ENCODE peak calls at places on chromosome 9, in five cellular contexts. One of them, this sample, is unnamed.

GRCh38 chr9:106930477-106930876 is 67.5 kb downstream of the ZNF462 start:
- DNase-seq in H9: no peak
- DNase-seq in mesendoderm: no peak
- DNase-seq in H1: no peak
- DNase-seq in IMR-90: no peak
- DNase-seq in this sample: no peak

GRCh38 chr9:15936316-15936869 is 383.6 kb downstream of the CCDC171 start:
- DNase-seq in H9: no peak
- DNase-seq in mesendoderm: no peak
- DNase-seq in H1: no peak
- DNase-seq in IMR-90: peak; percentile 40
- DNase-seq in this sample: peak; percentile 3

GRCh38 chr9:126464694-126465441 is 138.2 kb downstream of the MVB12B start:
- DNase-seq in H9: no peak
- DNase-seq in mesendoderm: no peak
- DNase-seq in H1: no peak
- DNase-seq in IMR-90: no peak
- DNase-seq in this sample: no peak

GRCh38 chr9:88953401-88954029 is 37.8 kb upstream of the S1PR3 start:
- DNase-seq in H9: no peak
- DNase-seq in mesendoderm: no peak
- DNase-seq in H1: no peak
- DNase-seq in IMR-90: peak; percentile 73
- DNase-seq in this sample: peak; percentile 42

GRCh38 chr9:20623021-20623747 is 885 bp upstream of the MLLT3 start:
- DNase-seq in H9: no peak
- DNase-seq in mesendoderm: peak; percentile 14
- DNase-seq in H1: peak; percentile 56
- DNase-seq in IMR-90: peak; percentile 0
- DNase-seq in this sample: peak; percentile 33

GRCh38 chr9:111095423-111095822 is 57.2 kb upstream of the LPAR1 start:
- DNase-seq in H9: no peak
- DNase-seq in mesendoderm: no peak
- DNase-seq in H1: no peak
- DNase-seq in IMR-90: peak; percentile 27
- DNase-seq in this sample: peak; percentile 64

GRCh38 chr9:134962998-134963364 is 45.3 kb upstream of the FCN1 start:
- DNase-seq in H9: no peak
- DNase-seq in mesendoderm: no peak
- DNase-seq in H1: no peak
- DNase-seq in IMR-90: no peak
- DNase-seq in this sample: no peak

GRCh38 chr9:13690595-13690994 is 411.1 kb upstream of the MPDZ start:
- DNase-seq in H9: no peak
- DNase-seq in mesendoderm: no peak
- DNase-seq in H1: no peak
- DNase-seq in IMR-90: peak; percentile 29
- DNase-seq in this sample: no peak

GRCh38 chr9:76359365-76359764 is 34.9 kb downstream of the RFK start:
- DNase-seq in H9: no peak
- DNase-seq in mesendoderm: no peak
- DNase-seq in H1: no peak
- DNase-seq in IMR-90: no peak
- DNase-seq in this sample: no peak

GRCh38 chr9:134735441-134736175 is 94.0 kb downstream of the COL5A1 start:
- DNase-seq in H9: no peak
- DNase-seq in mesendoderm: no peak
- DNase-seq in H1: no peak
- DNase-seq in IMR-90: no peak
- DNase-seq in this sample: peak; percentile 95

GRCh38 chr9:77021928-77022782 is 2.7 kb downstream of the FOXB2 start:
- DNase-seq in H9: peak; percentile 38
- DNase-seq in mesendoderm: peak; percentile 27
- DNase-seq in H1: no peak
- DNase-seq in IMR-90: no peak
- DNase-seq in this sample: no peak

GRCh38 chr9:15469862-15470261 is 40.9 kb downstream of the PSIP1 start:
- DNase-seq in H9: no peak
- DNase-seq in mesendoderm: no peak
- DNase-seq in H1: no peak
- DNase-seq in IMR-90: peak; percentile 67
- DNase-seq in this sample: no peak

GRCh38 chr9:101465330-101465915 is 29.8 kb upstream of the ALDOB start:
- DNase-seq in H9: peak; percentile 41
- DNase-seq in mesendoderm: peak; percentile 86
- DNase-seq in H1: no peak
- DNase-seq in IMR-90: peak; percentile 70
- DNase-seq in this sample: peak; percentile 75

GRCh38 chr9:116116411-116116810 is 37.2 kb upstream of the PAPPA start:
- DNase-seq in H9: no peak
- DNase-seq in mesendoderm: no peak
- DNase-seq in H1: no peak
- DNase-seq in IMR-90: no peak
- DNase-seq in this sample: no peak

GRCh38 chr9:106872641-106873040 is 9.7 kb downstream of the ZNF462 start:
- DNase-seq in H9: no peak
- DNase-seq in mesendoderm: no peak
- DNase-seq in H1: no peak
- DNase-seq in IMR-90: no peak
- DNase-seq in this sample: no peak

GRCh38 chr9:91361294-91362201 is at the start of gene AUH:
- DNase-seq in H9: peak; percentile 87
- DNase-seq in mesendoderm: peak; percentile 88
- DNase-seq in H1: peak; percentile 92
- DNase-seq in IMR-90: peak; percentile 67
- DNase-seq in this sample: peak; percentile 66

GRCh38 chr9:87803166-87803565 is 77.2 kb downstream of the CTSL start:
- DNase-seq in H9: no peak
- DNase-seq in mesendoderm: no peak
- DNase-seq in H1: no peak
- DNase-seq in IMR-90: no peak
- DNase-seq in this sample: no peak

GRCh38 chr9:135692410-135692809 is 6.9 kb downstream of the SOHLH1 start:
- DNase-seq in H9: no peak
- DNase-seq in mesendoderm: no peak
- DNase-seq in H1: no peak
- DNase-seq in IMR-90: peak; percentile 8
- DNase-seq in this sample: no peak

GRCh38 chr9:99430301-99430700 is 208.2 kb downstream of the SEC61B start:
- DNase-seq in H9: no peak
- DNase-seq in mesendoderm: no peak
- DNase-seq in H1: no peak
- DNase-seq in IMR-90: peak; percentile 90
- DNase-seq in this sample: peak; percentile 95

GRCh38 chr9:107158321-107158720 is 124.8 kb upstream of the RAD23B start:
- DNase-seq in H9: peak; percentile 78
- DNase-seq in mesendoderm: peak; percentile 86
- DNase-seq in H1: peak; percentile 47
- DNase-seq in IMR-90: peak; percentile 37
- DNase-seq in this sample: peak; percentile 53

GRCh38 chr9:124399999-124400940 is 15.0 kb downstream of the PSMB7 start:
- DNase-seq in H9: peak; percentile 31
- DNase-seq in mesendoderm: no peak
- DNase-seq in H1: no peak
- DNase-seq in IMR-90: peak; percentile 44
- DNase-seq in this sample: no peak

GRCh38 chr9:912776-913175 is 63.7 kb upstream of the DMRT3 start:
- DNase-seq in H9: no peak
- DNase-seq in mesendoderm: no peak
- DNase-seq in H1: no peak
- DNase-seq in IMR-90: no peak
- DNase-seq in this sample: no peak

GRCh38 chr9:98402272-98402840 is 146.9 kb upstream of the TBC1D2 start:
- DNase-seq in H9: no peak
- DNase-seq in mesendoderm: no peak
- DNase-seq in H1: no peak
- DNase-seq in IMR-90: no peak
- DNase-seq in this sample: no peak

GRCh38 chr9:88801214-88801796 is 190.0 kb upstream of the S1PR3 start:
- DNase-seq in H9: no peak
- DNase-seq in mesendoderm: no peak
- DNase-seq in H1: no peak
- DNase-seq in IMR-90: no peak
- DNase-seq in this sample: no peak

GRCh38 chr9:9719373-9720112 is 893.3 kb downstream of the PTPRD start:
- DNase-seq in H9: peak; percentile 69
- DNase-seq in mesendoderm: no peak
- DNase-seq in H1: no peak
- DNase-seq in IMR-90: no peak
- DNase-seq in this sample: no peak

GRCh38 chr9:99190597-99191283 is 31.0 kb downstream of the ALG2 start:
- DNase-seq in H9: no peak
- DNase-seq in mesendoderm: no peak
- DNase-seq in H1: no peak
- DNase-seq in IMR-90: no peak
- DNase-seq in this sample: no peak

GRCh38 chr9:4804531-4805016 is 11.8 kb downstream of the RCL1 start:
- DNase-seq in H9: no peak
- DNase-seq in mesendoderm: no peak
- DNase-seq in H1: no peak
- DNase-seq in IMR-90: no peak
- DNase-seq in this sample: no peak

GRCh38 chr9:86598411-86599239 is 244.4 kb upstream of the TUT7 start:
- DNase-seq in H9: no peak
- DNase-seq in mesendoderm: no peak
- DNase-seq in H1: no peak
- DNase-seq in IMR-90: no peak
- DNase-seq in this sample: no peak

GRCh38 chr9:257957-258356 is 43.3 kb downstream of the DOCK8 start:
- DNase-seq in H9: no peak
- DNase-seq in mesendoderm: no peak
- DNase-seq in H1: no peak
- DNase-seq in IMR-90: no peak
- DNase-seq in this sample: no peak

GRCh38 chr9:36911037-36911436 is 123.0 kb downstream of the PAX5 start:
- DNase-seq in H9: no peak
- DNase-seq in mesendoderm: no peak
- DNase-seq in H1: no peak
- DNase-seq in IMR-90: no peak
- DNase-seq in this sample: no peak
- H3K4ac ChIP-seq in H9: no peak overlapping the region
- H3K4ac ChIP-seq in mesendoderm: no peak overlapping the region
- H3K4ac ChIP-seq in H1: no peak overlapping the region
- H3K4ac ChIP-seq in IMR-90: no peak overlapping the region
- H3K4ac ChIP-seq in this sample: no peak overlapping the region

DNA sequence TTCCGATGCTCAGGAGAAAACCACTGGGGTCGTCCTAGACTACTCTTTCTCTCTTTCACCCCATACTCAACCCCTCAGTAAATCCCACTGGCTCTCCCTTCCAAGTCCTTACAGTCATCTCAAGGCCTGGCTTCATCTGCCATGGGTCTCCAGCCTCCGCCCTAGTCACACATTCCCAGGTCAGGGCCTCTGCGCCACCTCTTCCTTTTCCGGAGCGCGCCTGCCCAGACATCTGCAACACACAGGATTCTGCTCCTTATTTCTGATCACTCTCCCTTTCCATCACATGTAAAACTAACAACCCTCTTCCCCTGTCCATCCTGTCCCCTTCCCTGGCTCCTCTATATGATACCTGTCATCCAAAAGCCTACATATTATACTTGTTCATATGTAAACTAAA is 39.8 kb downstream of the RAPGEF1 start:
- DNase-seq in H9: no peak
- DNase-seq in mesendoderm: no peak
- DNase-seq in H1: no peak
- DNase-seq in IMR-90: no peak
- DNase-seq in this sample: no peak
- H2BK5ac ChIP-seq in H9: no peak overlapping the region
- H2BK5ac ChIP-seq in mesendoderm: no peak overlapping the region
- H2BK5ac ChIP-seq in H1: no peak overlapping the region
- H2BK5ac ChIP-seq in IMR-90: no peak overlapping the region
- H2BK5ac ChIP-seq in this sample: no peak overlapping the region

DNA sequence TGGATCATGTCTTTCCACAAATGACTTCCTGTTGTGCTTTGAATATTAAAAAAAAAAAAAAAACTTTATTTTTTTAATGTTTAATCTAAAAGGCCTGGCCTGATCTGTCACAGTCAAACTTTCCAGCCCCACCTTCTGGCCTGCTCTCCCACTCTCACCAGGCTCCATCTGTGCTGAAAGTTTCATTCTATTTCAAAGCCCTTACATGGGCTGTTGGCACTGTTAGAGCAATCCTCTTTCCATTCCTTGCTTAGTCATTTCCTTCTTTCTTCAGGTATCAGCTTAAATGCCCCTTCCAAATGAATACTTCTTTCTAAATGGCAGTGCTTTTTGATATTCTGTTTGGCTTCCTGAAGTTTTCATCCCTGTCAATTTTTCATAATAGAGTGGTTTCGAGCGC is 1104.8 kb upstream of the C9orf72 start:
- DNase-seq in H9: no peak
- DNase-seq in mesendoderm: peak; percentile 53
- DNase-seq in H1: no peak
- DNase-seq in IMR-90: no peak
- DNase-seq in this sample: no peak
- H3K4ac ChIP-seq in H9: no peak overlapping the region
- H3K4ac ChIP-seq in mesendoderm: no peak overlapping the region
- H3K4ac ChIP-seq in H1: no peak overlapping the region
- H3K4ac ChIP-seq in IMR-90: no peak overlapping the region
- H3K4ac ChIP-seq in this sample: no peak overlapping the region

GRCh38 chr9:95058121-95058785 is 259.3 kb downstream of the FANCC start:
- DNase-seq in H9: no peak
- DNase-seq in mesendoderm: no peak
- DNase-seq in H1: no peak
- DNase-seq in IMR-90: no peak
- DNase-seq in this sample: no peak

GRCh38 chr9:95053611-95054440 is 263.7 kb downstream of the FANCC start:
- DNase-seq in H9: no peak
- DNase-seq in mesendoderm: peak; percentile 91
- DNase-seq in H1: no peak
- DNase-seq in IMR-90: peak; percentile 43
- DNase-seq in this sample: peak; percentile 38

GRCh38 chr9:95057121-95057520 is 260.4 kb downstream of the FANCC start:
- DNase-seq in H9: no peak
- DNase-seq in mesendoderm: no peak
- DNase-seq in H1: no peak
- DNase-seq in IMR-90: peak; percentile 82
- DNase-seq in this sample: peak; percentile 60

GRCh38 chr9:95055337-95055850 is 262.1 kb downstream of the FANCC start:
- DNase-seq in H9: no peak
- DNase-seq in mesendoderm: no peak
- DNase-seq in H1: no peak
- DNase-seq in IMR-90: no peak
- DNase-seq in this sample: peak; percentile 44

DNA sequence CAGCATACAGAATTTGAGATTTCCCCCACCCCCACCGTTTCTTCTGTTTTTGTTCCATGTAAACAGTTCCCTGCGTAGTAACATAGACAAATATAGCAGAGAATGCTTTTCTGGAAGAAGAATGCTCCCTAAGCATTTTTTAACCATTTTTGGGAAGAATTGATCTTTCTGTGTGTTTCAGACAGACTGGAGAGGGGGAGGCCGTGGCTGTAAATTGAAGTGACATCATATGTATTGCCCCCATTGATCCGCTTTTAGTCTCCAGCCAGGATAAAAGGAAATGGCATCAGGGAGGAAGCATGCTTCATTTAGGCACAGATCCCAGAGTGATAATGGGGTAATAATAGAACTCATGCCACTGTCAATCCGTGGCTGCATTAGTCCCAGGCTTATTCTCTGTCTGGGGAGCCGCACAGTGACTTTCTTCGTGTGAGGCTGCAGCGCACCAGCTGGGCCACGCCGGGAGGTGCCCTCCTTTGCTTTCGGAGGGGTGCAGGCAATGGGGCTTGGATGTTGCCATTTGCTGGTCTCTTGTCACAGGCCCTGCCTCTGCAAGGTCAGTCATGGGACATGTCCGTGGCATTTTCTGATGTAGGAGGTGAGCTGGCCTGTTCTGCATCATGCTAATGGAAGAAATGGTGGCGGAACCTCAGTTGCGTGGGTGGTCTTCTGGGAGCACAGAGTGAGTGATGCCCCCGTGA is 261.5 kb downstream of the FANCC start:
- DNase-seq in H9: no peak
- DNase-seq in mesendoderm: peak; percentile 68
- DNase-seq in H1: no peak
- DNase-seq in IMR-90: peak; percentile 77
- DNase-seq in this sample: peak; percentile 85
- H2BK5ac ChIP-seq in H9: no peak overlapping the region
- H2BK5ac ChIP-seq in mesendoderm: peak overlapping the region; percentile 13
- H2BK5ac ChIP-seq in H1: no peak overlapping the region
- H2BK5ac ChIP-seq in IMR-90: peak overlapping the region; percentile 98
- H2BK5ac ChIP-seq in this sample: no peak overlapping the region

This sample was measured in mesenchymal stem cell.